ENCODE peak calls at places on chromosomes 6 and 20, in eight cellular contexts. One of them, this sample, is unnamed.

GRCh38 chr20:57428611-57429496 is 37.7 kb downstream of the RBM38 start:
- DNase-seq in Peyer's patch: no peak
- DNase-seq in body of pancreas: peak; percentile 74
- DNase-seq in stomach: peak; percentile 70
- DNase-seq in brain microvascular endothelial cell: no peak
- DNase-seq in upper lobe of right lung: no peak
- DNase-seq in fibroblast of lung: no peak
- DNase-seq in lower leg skin: no peak
- DNase-seq in this sample: no peak

GRCh38 chr6:37052027-37052628 is 46.7 kb downstream of the FGD2 start:
- DNase-seq in Peyer's patch: no peak
- DNase-seq in stomach: no peak
- DNase-seq in body of pancreas: no peak
- DNase-seq in upper lobe of right lung: no peak
- DNase-seq in lower leg skin: no peak
- DNase-seq in brain microvascular endothelial cell: no peak
- DNase-seq in fibroblast of lung: no peak
- DNase-seq in this sample: no peak

GRCh38 chr6:77341058-77341986 is 122.0 kb downstream of the HTR1B start:
- DNase-seq in stomach: peak; percentile 68
- DNase-seq in lower leg skin: no peak
- DNase-seq in fibroblast of lung: no peak
- DNase-seq in body of pancreas: peak; percentile 72
- DNase-seq in upper lobe of right lung: no peak
- DNase-seq in Peyer's patch: no peak
- DNase-seq in brain microvascular endothelial cell: no peak
- DNase-seq in this sample: no peak

GRCh38 chr6:1286972-1287600 is 24.8 kb upstream of the FOXQ1 start:
- DNase-seq in Peyer's patch: no peak
- DNase-seq in body of pancreas: no peak
- DNase-seq in stomach: peak; percentile 43
- DNase-seq in upper lobe of right lung: peak; percentile 86
- DNase-seq in fibroblast of lung: peak; percentile 78
- DNase-seq in brain microvascular endothelial cell: peak; percentile 31
- DNase-seq in lower leg skin: no peak
- DNase-seq in this sample: no peak

GRCh38 chr6:44662461-44663121 is 275.1 kb downstream of the CDC5L start:
- DNase-seq in upper lobe of right lung: peak; percentile 65
- DNase-seq in Peyer's patch: peak; percentile 22
- DNase-seq in fibroblast of lung: peak; percentile 98
- DNase-seq in brain microvascular endothelial cell: peak; percentile 31
- DNase-seq in lower leg skin: no peak
- DNase-seq in stomach: no peak
- DNase-seq in body of pancreas: no peak
- DNase-seq in this sample: no peak

GRCh38 chr6:169824848-169825557 is 73.6 kb downstream of the ERMARD start:
- DNase-seq in Peyer's patch: no peak
- DNase-seq in upper lobe of right lung: peak; percentile 46
- DNase-seq in fibroblast of lung: no peak
- DNase-seq in lower leg skin: no peak
- DNase-seq in body of pancreas: no peak
- DNase-seq in brain microvascular endothelial cell: no peak
- DNase-seq in stomach: no peak
- DNase-seq in this sample: no peak

GRCh38 chr20:62040381-62040922 is 25.2 kb downstream of the TAF4 start:
- DNase-seq in body of pancreas: no peak
- DNase-seq in upper lobe of right lung: no peak
- DNase-seq in stomach: no peak
- DNase-seq in fibroblast of lung: no peak
- DNase-seq in lower leg skin: no peak
- DNase-seq in brain microvascular endothelial cell: no peak
- DNase-seq in Peyer's patch: no peak
- DNase-seq in this sample: no peak

GRCh38 chr6:21228411-21228810 is 365.1 kb upstream of the SOX4 start:
- DNase-seq in brain microvascular endothelial cell: no peak
- DNase-seq in Peyer's patch: no peak
- DNase-seq in fibroblast of lung: peak; percentile 48
- DNase-seq in upper lobe of right lung: no peak
- DNase-seq in lower leg skin: no peak
- DNase-seq in body of pancreas: no peak
- DNase-seq in stomach: no peak
- DNase-seq in this sample: no peak

GRCh38 chr6:160300076-160300695 is 41.6 kb upstream of the SLC22A2 start:
- DNase-seq in lower leg skin: no peak
- DNase-seq in upper lobe of right lung: no peak
- DNase-seq in fibroblast of lung: no peak
- DNase-seq in stomach: peak; percentile 49
- DNase-seq in brain microvascular endothelial cell: no peak
- DNase-seq in Peyer's patch: no peak
- DNase-seq in body of pancreas: no peak
- DNase-seq in this sample: no peak

GRCh38 chr6:160293844-160294243 is 35.2 kb upstream of the SLC22A2 start:
- DNase-seq in Peyer's patch: no peak
- DNase-seq in body of pancreas: no peak
- DNase-seq in lower leg skin: no peak
- DNase-seq in fibroblast of lung: no peak
- DNase-seq in brain microvascular endothelial cell: no peak
- DNase-seq in stomach: peak; percentile 50
- DNase-seq in upper lobe of right lung: peak; percentile 71
- DNase-seq in this sample: no peak

GRCh38 chr6:160299559-160299958 is 40.9 kb upstream of the SLC22A2 start:
- DNase-seq in Peyer's patch: no peak
- DNase-seq in fibroblast of lung: no peak
- DNase-seq in lower leg skin: no peak
- DNase-seq in body of pancreas: no peak
- DNase-seq in upper lobe of right lung: no peak
- DNase-seq in stomach: no peak
- DNase-seq in brain microvascular endothelial cell: no peak
- DNase-seq in this sample: no peak

GRCh38 chr6:160301341-160301740 is 42.7 kb upstream of the SLC22A2 start:
- DNase-seq in fibroblast of lung: no peak
- DNase-seq in Peyer's patch: no peak
- DNase-seq in upper lobe of right lung: no peak
- DNase-seq in body of pancreas: no peak
- DNase-seq in stomach: no peak
- DNase-seq in brain microvascular endothelial cell: no peak
- DNase-seq in lower leg skin: no peak
- DNase-seq in this sample: no peak

DNA sequence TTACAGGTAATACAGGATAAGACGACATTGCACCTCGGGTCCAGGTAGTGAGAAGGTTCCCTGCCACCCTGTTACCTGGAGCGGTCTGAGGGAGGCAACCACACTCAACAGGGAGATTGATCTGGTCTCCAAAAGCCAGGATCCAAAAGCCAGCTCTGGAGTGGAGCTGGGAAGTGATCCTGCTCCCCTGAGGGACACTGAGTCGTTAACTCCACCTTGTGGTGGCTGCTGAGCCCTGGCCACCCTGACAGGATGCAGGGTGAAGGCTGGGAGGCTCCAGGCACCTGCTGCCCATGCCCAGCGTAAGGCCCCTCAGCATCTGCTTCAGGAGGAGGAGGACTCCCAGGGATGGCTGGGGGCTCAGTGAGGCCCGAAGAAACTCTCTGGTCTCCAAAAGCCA is 38.7 kb upstream of the SLC22A2 start:
- DNase-seq in body of pancreas: no peak
- DNase-seq in fibroblast of lung: no peak
- DNase-seq in upper lobe of right lung: no peak
- DNase-seq in brain microvascular endothelial cell: no peak
- DNase-seq in Peyer's patch: no peak
- DNase-seq in stomach: no peak
- DNase-seq in lower leg skin: no peak
- DNase-seq in this sample: no peak
- TF ChIP-seq CTCF in body of pancreas: no peak
- TF ChIP-seq CTCF in fibroblast of lung: no peak
- TF ChIP-seq CTCF in upper lobe of right lung: no peak
- TF ChIP-seq CTCF in brain microvascular endothelial cell: no peak
- TF ChIP-seq CTCF in Peyer's patch: peak; percentile 19
- TF ChIP-seq CTCF in stomach: no peak
- TF ChIP-seq CTCF in lower leg skin: no peak
- TF ChIP-seq CTCF in this sample: peak; percentile 10

GRCh38 chr6:75210885-75211739 is 5.3 kb upstream of the COL12A1 start:
- DNase-seq in upper lobe of right lung: no peak
- DNase-seq in stomach: peak; percentile 54
- DNase-seq in fibroblast of lung: peak; percentile 57
- DNase-seq in Peyer's patch: peak; percentile 56
- DNase-seq in body of pancreas: peak; percentile 63
- DNase-seq in brain microvascular endothelial cell: peak; percentile 68
- DNase-seq in lower leg skin: peak; percentile 67
- DNase-seq in this sample: no peak
- H3K4me3 ChIP-seq in upper lobe of right lung: no peak overlapping the region
- H3K4me3 ChIP-seq in stomach: no peak overlapping the region
- H3K4me3 ChIP-seq in fibroblast of lung: no peak overlapping the region
- H3K4me3 ChIP-seq in Peyer's patch: no peak overlapping the region
- H3K4me3 ChIP-seq in body of pancreas: no peak overlapping the region
- H3K4me3 ChIP-seq in brain microvascular endothelial cell: no peak overlapping the region
- H3K4me3 ChIP-seq in lower leg skin: no peak overlapping the region
- H3K4me3 ChIP-seq in this sample: no peak overlapping the region

GRCh38 chr20:2918096-2919049 is 45.1 kb downstream of the PTPRA start:
- DNase-seq in upper lobe of right lung: no peak
- DNase-seq in Peyer's patch: no peak
- DNase-seq in lower leg skin: no peak
- DNase-seq in body of pancreas: no peak
- DNase-seq in stomach: no peak
- DNase-seq in fibroblast of lung: no peak
- DNase-seq in brain microvascular endothelial cell: no peak
- DNase-seq in this sample: no peak

GRCh38 chr20:2917266-2917665 is 44.0 kb downstream of the PTPRA start:
- DNase-seq in fibroblast of lung: no peak
- DNase-seq in upper lobe of right lung: no peak
- DNase-seq in brain microvascular endothelial cell: no peak
- DNase-seq in Peyer's patch: no peak
- DNase-seq in stomach: no peak
- DNase-seq in lower leg skin: no peak
- DNase-seq in body of pancreas: no peak
- DNase-seq in this sample: no peak

GRCh38 chr20:2911200-2911599 is 37.9 kb downstream of the PTPRA start:
- DNase-seq in lower leg skin: no peak
- DNase-seq in body of pancreas: no peak
- DNase-seq in stomach: no peak
- DNase-seq in Peyer's patch: no peak
- DNase-seq in upper lobe of right lung: no peak
- DNase-seq in brain microvascular endothelial cell: no peak
- DNase-seq in fibroblast of lung: peak; percentile 23
- DNase-seq in this sample: no peak

GRCh38 chr20:2909953-2910352 is 36.7 kb downstream of the PTPRA start:
- DNase-seq in lower leg skin: no peak
- DNase-seq in stomach: no peak
- DNase-seq in brain microvascular endothelial cell: no peak
- DNase-seq in upper lobe of right lung: no peak
- DNase-seq in Peyer's patch: no peak
- DNase-seq in body of pancreas: no peak
- DNase-seq in fibroblast of lung: no peak
- DNase-seq in this sample: no peak

GRCh38 chr20:2914160-2914559 is 40.9 kb downstream of the PTPRA start:
- DNase-seq in lower leg skin: no peak
- DNase-seq in upper lobe of right lung: no peak
- DNase-seq in Peyer's patch: no peak
- DNase-seq in brain microvascular endothelial cell: peak; percentile 4
- DNase-seq in stomach: no peak
- DNase-seq in body of pancreas: no peak
- DNase-seq in fibroblast of lung: no peak
- DNase-seq in this sample: no peak
- TF ChIP-seq CTCF in lower leg skin: no peak
- TF ChIP-seq CTCF in upper lobe of right lung: no peak
- TF ChIP-seq CTCF in Peyer's patch: peak; percentile 6
- TF ChIP-seq CTCF in brain microvascular endothelial cell: peak; percentile 50
- TF ChIP-seq CTCF in stomach: no peak
- TF ChIP-seq CTCF in body of pancreas: peak; percentile 19
- TF ChIP-seq CTCF in fibroblast of lung: no peak
- TF ChIP-seq CTCF in this sample: peak; percentile 23

DNA sequence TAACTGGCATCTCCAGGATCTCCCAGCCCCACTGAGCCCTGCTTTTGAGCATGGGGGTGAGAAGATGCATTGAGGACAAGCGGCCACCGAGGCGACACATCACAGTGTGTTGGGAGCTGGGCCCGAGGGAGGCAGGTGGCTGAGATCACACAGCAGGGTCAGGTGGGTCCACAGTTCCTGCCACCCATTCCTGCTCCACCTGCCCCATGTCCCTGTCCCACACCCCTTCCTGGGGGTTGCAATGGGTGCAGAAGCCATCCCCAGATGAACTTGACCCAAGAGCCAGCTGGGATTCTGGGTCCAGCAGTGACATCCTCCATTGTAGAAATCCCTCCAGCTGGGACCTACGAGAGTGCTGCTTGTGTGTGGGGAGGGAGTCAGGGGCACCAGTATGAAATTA is 1.0 kb downstream of the TGM2 start:
- DNase-seq in body of pancreas: no peak
- DNase-seq in upper lobe of right lung: no peak
- DNase-seq in fibroblast of lung: no peak
- DNase-seq in Peyer's patch: no peak
- DNase-seq in stomach: no peak
- DNase-seq in brain microvascular endothelial cell: no peak
- DNase-seq in lower leg skin: no peak
- DNase-seq in this sample: no peak
- H3K4me3 ChIP-seq in body of pancreas: no peak overlapping the region
- H3K4me3 ChIP-seq in upper lobe of right lung: peak overlapping the region; percentile 63
- H3K4me3 ChIP-seq in fibroblast of lung: no peak overlapping the region
- H3K4me3 ChIP-seq in Peyer's patch: peak overlapping the region; percentile 52
- H3K4me3 ChIP-seq in stomach: peak overlapping the region; percentile 46
- H3K4me3 ChIP-seq in brain microvascular endothelial cell: peak overlapping the region; percentile 76
- H3K4me3 ChIP-seq in lower leg skin: no peak overlapping the region
- H3K4me3 ChIP-seq in this sample: no peak overlapping the region